ENCODE peak calls at places on chromosome 17, in six cellular contexts. One of them, this sample, is unnamed.

GRCh38 chr17:77622627-77623026 is 335.9 kb upstream of the TNRC6C start:
- DNase-seq in activated CD8-positive, alpha-beta T cell treated with anti-CD3 and anti-CD28 coated beads for 36 hours: no peak
- DNase-seq in central memory CD4-positive, alpha-beta T cell: no peak
- DNase-seq in NCI-H460: no peak
- DNase-seq in effector memory CD4-positive, alpha-beta T cell: no peak
- DNase-seq in cardiac fibroblast: no peak
- DNase-seq in this sample: no peak

GRCh38 chr17:688100-688989 is 26.3 kb downstream of the VPS53 start:
- DNase-seq in activated CD8-positive, alpha-beta T cell treated with anti-CD3 and anti-CD28 coated beads for 36 hours: no peak
- DNase-seq in central memory CD4-positive, alpha-beta T cell: no peak
- DNase-seq in NCI-H460: no peak
- DNase-seq in effector memory CD4-positive, alpha-beta T cell: no peak
- DNase-seq in cardiac fibroblast: peak; percentile 62
- DNase-seq in this sample: no peak

GRCh38 chr17:77968788-77969187 is 10.3 kb downstream of the TNRC6C start:
- DNase-seq in activated CD8-positive, alpha-beta T cell treated with anti-CD3 and anti-CD28 coated beads for 36 hours: no peak
- DNase-seq in central memory CD4-positive, alpha-beta T cell: no peak
- DNase-seq in NCI-H460: no peak
- DNase-seq in effector memory CD4-positive, alpha-beta T cell: no peak
- DNase-seq in cardiac fibroblast: no peak
- DNase-seq in this sample: no peak

GRCh38 chr17:78392295-78392694 is 13.8 kb downstream of the PGS1 start:
- DNase-seq in activated CD8-positive, alpha-beta T cell treated with anti-CD3 and anti-CD28 coated beads for 36 hours: no peak
- DNase-seq in central memory CD4-positive, alpha-beta T cell: no peak
- DNase-seq in NCI-H460: no peak
- DNase-seq in effector memory CD4-positive, alpha-beta T cell: no peak
- DNase-seq in cardiac fibroblast: no peak
- DNase-seq in this sample: no peak

GRCh38 chr17:49959183-49959935 is 9.6 kb upstream of the DLX4 start:
- DNase-seq in activated CD8-positive, alpha-beta T cell treated with anti-CD3 and anti-CD28 coated beads for 36 hours: no peak
- DNase-seq in central memory CD4-positive, alpha-beta T cell: no peak
- DNase-seq in NCI-H460: no peak
- DNase-seq in effector memory CD4-positive, alpha-beta T cell: no peak
- DNase-seq in cardiac fibroblast: peak; percentile 14
- DNase-seq in this sample: no peak

GRCh38 chr17:80498242-80498919 is 22.0 kb upstream of the NPTX1 start:
- DNase-seq in activated CD8-positive, alpha-beta T cell treated with anti-CD3 and anti-CD28 coated beads for 36 hours: no peak
- DNase-seq in central memory CD4-positive, alpha-beta T cell: no peak
- DNase-seq in NCI-H460: no peak
- DNase-seq in effector memory CD4-positive, alpha-beta T cell: no peak
- DNase-seq in cardiac fibroblast: peak; percentile 51
- DNase-seq in this sample: no peak

GRCh38 chr17:27106347-27106981 is 187.4 kb upstream of the WSB1 start:
- DNase-seq in activated CD8-positive, alpha-beta T cell treated with anti-CD3 and anti-CD28 coated beads for 36 hours: no peak
- DNase-seq in central memory CD4-positive, alpha-beta T cell: no peak
- DNase-seq in NCI-H460: no peak
- DNase-seq in effector memory CD4-positive, alpha-beta T cell: no peak
- DNase-seq in cardiac fibroblast: no peak
- DNase-seq in this sample: no peak

GRCh38 chr17:81566461-81567126 is 14.4 kb upstream of the FAAP100 start:
- DNase-seq in activated CD8-positive, alpha-beta T cell treated with anti-CD3 and anti-CD28 coated beads for 36 hours: no peak
- DNase-seq in central memory CD4-positive, alpha-beta T cell: no peak
- DNase-seq in NCI-H460: peak; percentile 41
- DNase-seq in effector memory CD4-positive, alpha-beta T cell: no peak
- DNase-seq in cardiac fibroblast: peak; percentile 96
- DNase-seq in this sample: no peak

GRCh38 chr17:4584125-4584834 is at the start of gene SMTNL2:
- DNase-seq in activated CD8-positive, alpha-beta T cell treated with anti-CD3 and anti-CD28 coated beads for 36 hours: peak; percentile 25
- DNase-seq in central memory CD4-positive, alpha-beta T cell: no peak
- DNase-seq in NCI-H460: no peak
- DNase-seq in effector memory CD4-positive, alpha-beta T cell: no peak
- DNase-seq in cardiac fibroblast: no peak
- DNase-seq in this sample: no peak

GRCh38 chr17:6755731-6756184 is at the start of gene XAF1:
- DNase-seq in activated CD8-positive, alpha-beta T cell treated with anti-CD3 and anti-CD28 coated beads for 36 hours: peak; percentile 48
- DNase-seq in central memory CD4-positive, alpha-beta T cell: peak; percentile 55
- DNase-seq in NCI-H460: no peak
- DNase-seq in effector memory CD4-positive, alpha-beta T cell: peak; percentile 7
- DNase-seq in cardiac fibroblast: peak; percentile 72
- DNase-seq in this sample: peak; percentile 65

GRCh38 chr17:65020284-65020683 is 36.3 kb downstream of the GNA13 start:
- DNase-seq in activated CD8-positive, alpha-beta T cell treated with anti-CD3 and anti-CD28 coated beads for 36 hours: no peak
- DNase-seq in central memory CD4-positive, alpha-beta T cell: no peak
- DNase-seq in NCI-H460: no peak
- DNase-seq in effector memory CD4-positive, alpha-beta T cell: no peak
- DNase-seq in cardiac fibroblast: peak; percentile 69
- DNase-seq in this sample: no peak

GRCh38 chr17:1882836-1883235 is 53.0 kb downstream of the RPA1 start:
- DNase-seq in activated CD8-positive, alpha-beta T cell treated with anti-CD3 and anti-CD28 coated beads for 36 hours: peak; percentile 52
- DNase-seq in central memory CD4-positive, alpha-beta T cell: peak; percentile 15
- DNase-seq in NCI-H460: peak; percentile 36
- DNase-seq in effector memory CD4-positive, alpha-beta T cell: no peak
- DNase-seq in cardiac fibroblast: peak; percentile 53
- DNase-seq in this sample: peak; percentile 20

GRCh38 chr17:6712058-6712853 is 913 bp downstream of the SLC13A5 start:
- DNase-seq in activated CD8-positive, alpha-beta T cell treated with anti-CD3 and anti-CD28 coated beads for 36 hours: no peak
- DNase-seq in central memory CD4-positive, alpha-beta T cell: no peak
- DNase-seq in NCI-H460: no peak
- DNase-seq in effector memory CD4-positive, alpha-beta T cell: no peak
- DNase-seq in cardiac fibroblast: peak; percentile 21
- DNase-seq in this sample: no peak

GRCh38 chr17:73307130-73307529 is 4.7 kb downstream of the CDC42EP4 start:
- DNase-seq in activated CD8-positive, alpha-beta T cell treated with anti-CD3 and anti-CD28 coated beads for 36 hours: no peak
- DNase-seq in central memory CD4-positive, alpha-beta T cell: no peak
- DNase-seq in NCI-H460: no peak
- DNase-seq in effector memory CD4-positive, alpha-beta T cell: no peak
- DNase-seq in cardiac fibroblast: no peak
- DNase-seq in this sample: no peak

GRCh38 chr17:71900830-71901229 is 220.0 kb upstream of the SOX9 start:
- DNase-seq in activated CD8-positive, alpha-beta T cell treated with anti-CD3 and anti-CD28 coated beads for 36 hours: no peak
- DNase-seq in central memory CD4-positive, alpha-beta T cell: no peak
- DNase-seq in NCI-H460: no peak
- DNase-seq in effector memory CD4-positive, alpha-beta T cell: no peak
- DNase-seq in cardiac fibroblast: no peak
- DNase-seq in this sample: no peak

GRCh38 chr17:81426676-81427445 is 31.6 kb downstream of the BAHCC1 start:
- DNase-seq in activated CD8-positive, alpha-beta T cell treated with anti-CD3 and anti-CD28 coated beads for 36 hours: no peak
- DNase-seq in central memory CD4-positive, alpha-beta T cell: no peak
- DNase-seq in NCI-H460: no peak
- DNase-seq in effector memory CD4-positive, alpha-beta T cell: no peak
- DNase-seq in cardiac fibroblast: no peak
- DNase-seq in this sample: no peak

GRCh38 chr17:34151081-34151480 is 104.0 kb upstream of the CCL2 start:
- DNase-seq in activated CD8-positive, alpha-beta T cell treated with anti-CD3 and anti-CD28 coated beads for 36 hours: no peak
- DNase-seq in central memory CD4-positive, alpha-beta T cell: no peak
- DNase-seq in NCI-H460: no peak
- DNase-seq in effector memory CD4-positive, alpha-beta T cell: no peak
- DNase-seq in cardiac fibroblast: no peak
- DNase-seq in this sample: no peak

GRCh38 chr17:50079334-50080095 is 15.6 kb upstream of the PDK2 start:
- DNase-seq in activated CD8-positive, alpha-beta T cell treated with anti-CD3 and anti-CD28 coated beads for 36 hours: peak; percentile 42
- DNase-seq in central memory CD4-positive, alpha-beta T cell: no peak
- DNase-seq in NCI-H460: no peak
- DNase-seq in effector memory CD4-positive, alpha-beta T cell: no peak
- DNase-seq in cardiac fibroblast: peak; percentile 51
- DNase-seq in this sample: peak; percentile 56

GRCh38 chr17:37089998-37090397 is 141.2 kb downstream of the AATF start:
- DNase-seq in activated CD8-positive, alpha-beta T cell treated with anti-CD3 and anti-CD28 coated beads for 36 hours: peak; percentile 78
- DNase-seq in central memory CD4-positive, alpha-beta T cell: peak; percentile 67
- DNase-seq in NCI-H460: no peak
- DNase-seq in effector memory CD4-positive, alpha-beta T cell: peak; percentile 24
- DNase-seq in cardiac fibroblast: no peak
- DNase-seq in this sample: peak; percentile 73

GRCh38 chr17:32551186-32551955 is 64.6 kb downstream of the CDK5R1 start:
- DNase-seq in activated CD8-positive, alpha-beta T cell treated with anti-CD3 and anti-CD28 coated beads for 36 hours: peak; percentile 37
- DNase-seq in central memory CD4-positive, alpha-beta T cell: no peak
- DNase-seq in NCI-H460: no peak
- DNase-seq in effector memory CD4-positive, alpha-beta T cell: no peak
- DNase-seq in cardiac fibroblast: peak; percentile 14
- DNase-seq in this sample: no peak

GRCh38 chr17:9244066-9245052 is 223.0 kb downstream of the NTN1 start:
- DNase-seq in activated CD8-positive, alpha-beta T cell treated with anti-CD3 and anti-CD28 coated beads for 36 hours: no peak
- DNase-seq in central memory CD4-positive, alpha-beta T cell: no peak
- DNase-seq in NCI-H460: no peak
- DNase-seq in effector memory CD4-positive, alpha-beta T cell: no peak
- DNase-seq in cardiac fibroblast: peak; percentile 36
- DNase-seq in this sample: no peak

This sample was measured in activated CD4-positive, alpha-beta memory T cell treated with anti-CD3 and anti-CD28 coated beads for 36 hours.